ENCODE peak calls at places on chromosomes 16 and 17, in seven cellular contexts. J, N, D, I, G, X and W are unnamed samples.

GRCh38 chr16:70805787-70806186 is 4.8 kb upstream of the VAC14 start:
- DNase-seq in J (no peak), N (no peak), D (no peak), I (no peak), G (no peak), X (no peak), W (no peak)

GRCh38 chr17:51006601-51007000 is 114.1 kb downstream of the SPAG9 start:
- DNase-seq in J (peak; percentile 34), N (no peak), D (no peak), I (no peak), G (no peak), X (no peak), W (no peak)

GRCh38 chr17:50270430-50271172 is 3.7 kb upstream of the TMEM92 start:
- DNase-seq in J (peak; percentile 50), N (no peak), D (no peak), I (peak; percentile 91), G (no peak), X (no peak), W (no peak)

GRCh38 chr16:7548796-7549318 is 216.2 kb downstream of the RBFOX1 start:
- DNase-seq in J (no peak), N (no peak), D (no peak), I (no peak), G (no peak), X (no peak), W (no peak)

GRCh38 chr16:83110221-83110768 is 483.5 kb downstream of the CDH13 start:
- DNase-seq in J (no peak), N (no peak), D (no peak), I (no peak), G (no peak), X (no peak), W (no peak)

GRCh38 chr16:68356249-68356918 is 45.6 kb downstream of the PRMT7 start:
- DNase-seq in J (no peak), N (peak; percentile 64), D (no peak), I (no peak), G (no peak), X (no peak), W (no peak)

GRCh38 chr16:85665929-85666328 is 22.8 kb downstream of the GINS2 start:
- DNase-seq in J (no peak), N (no peak), D (no peak), I (no peak), G (no peak), X (no peak), W (no peak)

GRCh38 chr17:51152766-51153209 is 571 bp upstream of the NME1 start:
- DNase-seq in J (no peak), N (no peak), D (no peak), I (no peak), G (no peak), X (no peak), W (no peak)

GRCh38 chr17:64058547-64059115 is 38.2 kb upstream of the ICAM2 start:
- DNase-seq in J (no peak), N (no peak), D (no peak), I (no peak), G (no peak), X (no peak), W (no peak)

DNA sequence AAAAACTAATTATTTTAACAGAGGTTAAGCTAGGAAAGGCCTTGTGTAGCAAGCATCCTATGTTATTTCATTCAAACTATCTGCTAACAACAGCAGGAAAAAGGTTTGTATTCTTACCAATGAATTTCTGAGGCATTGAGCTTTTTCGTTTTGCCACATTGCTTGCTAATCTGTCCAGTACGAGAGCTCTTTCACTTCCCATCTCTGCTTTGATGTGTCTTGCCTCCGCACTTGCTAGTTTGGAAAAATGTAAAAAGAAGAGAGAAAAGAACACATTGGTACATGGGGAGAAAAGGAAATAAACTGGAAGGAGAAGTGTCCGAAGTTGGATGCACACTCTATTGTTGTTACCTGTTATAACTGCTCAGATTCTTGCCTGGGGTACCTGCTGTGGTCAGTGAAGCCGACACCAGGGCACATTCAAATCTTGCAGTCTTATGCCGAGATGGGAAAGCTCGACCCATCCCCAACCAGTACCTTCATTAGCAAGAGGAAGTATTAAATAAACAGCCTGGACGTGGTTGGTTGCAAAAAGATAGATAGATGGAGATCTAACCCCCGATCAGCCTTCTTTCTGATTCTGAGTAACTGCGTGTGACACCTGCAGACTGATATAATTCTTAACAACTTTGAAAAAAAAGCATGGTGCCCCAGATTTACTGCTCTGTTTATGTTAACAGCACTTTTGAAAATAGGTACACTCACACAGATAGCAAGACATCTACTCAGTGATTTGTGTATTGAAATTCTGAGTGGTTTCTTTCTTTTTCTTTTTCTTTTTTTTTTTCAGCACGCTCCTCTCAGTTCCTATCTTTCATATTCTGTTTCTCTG is 40.0 kb downstream of the GRB7 start:
- DNase-seq in J (no peak), N (no peak), D (no peak), I (no peak), G (no peak), X (no peak), W (no peak)
- H3K4me3 ChIP-seq in J (no peak overlapping the region), N (peak overlapping the region; percentile 57), D (no peak overlapping the region), I (no peak overlapping the region), G (no peak overlapping the region), X (no peak overlapping the region), W (no peak overlapping the region)

GRCh38 chr16:66269631-66270332 is 96.7 kb upstream of the CDH5 start:
- DNase-seq in J (no peak), N (no peak), D (no peak), I (peak; percentile 68), G (no peak), X (peak; percentile 57), W (no peak)
- H3K4me3 ChIP-seq in J (no peak overlapping the region), N (peak overlapping the region; percentile 35), D (peak overlapping the region; percentile 29), I (no peak overlapping the region), G (peak overlapping the region; percentile 73), X (peak overlapping the region; percentile 25), W (peak overlapping the region; percentile 24)

GRCh38 chr17:45919136-45919535 is 24.8 kb downstream of the MAPT start:
- DNase-seq in J (no peak), N (no peak), D (no peak), I (no peak), G (no peak), X (no peak), W (no peak)
- H3K4me3 ChIP-seq in J (no peak overlapping the region), N (no peak overlapping the region), D (no peak overlapping the region), I (no peak overlapping the region), G (no peak overlapping the region), X (no peak overlapping the region), W (no peak overlapping the region)

GRCh38 chr17:72719582-72720493 is 372.6 kb downstream of the SLC39A11 start:
- DNase-seq in J (no peak), N (peak; percentile 22), D (no peak), I (no peak), G (no peak), X (no peak), W (no peak)
- H3K4me3 ChIP-seq in J (no peak overlapping the region), N (peak overlapping the region; percentile 37), D (no peak overlapping the region), I (no peak overlapping the region), G (peak overlapping the region; percentile 29), X (no peak overlapping the region), W (no peak overlapping the region)

GRCh38 chr17:81417049-81417878 is 22.0 kb downstream of the BAHCC1 start:
- DNase-seq in J (no peak), N (no peak), D (no peak), I (peak; percentile 94), G (peak; percentile 74), X (no peak), W (no peak)
- H3K4me3 ChIP-seq in J (no peak overlapping the region), N (no peak overlapping the region), D (no peak overlapping the region), I (no peak overlapping the region), G (peak overlapping the region; percentile 49), X (no peak overlapping the region), W (no peak overlapping the region)

GRCh38 chr17:19747159-19747719 is 859 bp downstream of the ALDH3A1 start:
- DNase-seq in J (no peak), N (no peak), D (no peak), I (no peak), G (no peak), X (no peak), W (no peak)

GRCh38 chr17:19746517-19746916 is 1.6 kb downstream of the ALDH3A1 start:
- DNase-seq in J (no peak), N (no peak), D (no peak), I (no peak), G (no peak), X (no peak), W (no peak)

GRCh38 chr17:19748807-19749193 is 702 bp upstream of the ALDH3A1 start:
- DNase-seq in J (no peak), N (no peak), D (no peak), I (no peak), G (no peak), X (no peak), W (no peak)

GRCh38 chr17:19750020-19750572 is 2.0 kb upstream of the ALDH3A1 start:
- DNase-seq in J (no peak), N (no peak), D (no peak), I (no peak), G (no peak), X (no peak), W (no peak)

DNA sequence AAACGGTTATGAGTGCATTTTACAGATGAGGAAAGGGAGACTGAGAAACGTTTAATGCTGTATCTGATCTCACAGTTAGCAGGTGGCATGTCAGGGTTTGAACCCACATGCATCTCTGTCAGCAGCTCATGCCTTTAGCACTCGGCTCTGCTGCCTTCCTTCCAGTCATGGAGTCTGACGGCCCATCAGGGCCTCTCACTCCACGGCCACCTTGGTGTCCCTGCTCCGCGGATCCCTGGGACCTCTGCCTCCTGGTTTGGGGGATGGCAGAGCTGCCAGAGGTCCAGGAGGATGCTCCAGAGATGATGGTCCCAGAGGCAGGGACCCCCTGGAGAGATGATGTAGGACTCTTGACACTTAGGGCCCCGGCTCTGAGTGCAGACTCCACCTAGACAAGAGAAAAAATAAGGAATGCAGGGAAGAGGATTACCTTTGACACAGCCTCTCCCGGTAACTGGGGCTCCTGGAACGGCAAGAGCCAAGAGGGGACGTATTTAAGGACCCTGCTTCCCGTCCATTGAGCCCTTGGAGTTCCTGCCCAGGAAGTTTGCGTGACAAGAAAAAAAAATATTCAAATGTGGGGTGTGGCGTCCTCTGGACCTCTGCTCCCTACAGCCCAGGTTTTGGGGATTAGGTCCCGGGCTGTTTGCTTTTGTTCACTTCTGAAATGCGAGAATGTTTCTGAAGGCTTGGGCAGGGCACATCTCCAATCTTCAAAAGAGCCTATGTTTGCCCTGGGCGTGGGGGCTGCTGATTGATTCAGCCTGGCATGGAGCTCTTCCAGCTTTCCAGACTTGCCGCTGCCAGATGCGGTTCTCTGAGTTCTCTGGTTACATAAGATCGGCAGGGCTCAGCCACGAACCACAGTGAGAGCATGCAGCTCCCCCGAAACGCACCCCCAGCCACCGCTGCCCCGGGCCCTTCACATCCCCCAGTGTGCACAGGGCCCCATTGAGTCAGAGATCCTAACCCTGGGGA is at the start of gene ALDH3A1:
- DNase-seq in J (peak; percentile 22), N (no peak), D (no peak), I (no peak), G (no peak), X (no peak), W (no peak)
- H3K4me3 ChIP-seq in J (no peak within 1 kb of the TSS), N (no peak within 1 kb of the TSS), D (no peak within 1 kb of the TSS), I (no peak within 1 kb of the TSS), G (peak within 1 kb of the TSS; percentile 33), X (no peak within 1 kb of the TSS), W (no peak within 1 kb of the TSS)